ENCODE peak calls at places on chromosomes 2 and 18, in seven cellular contexts. D, O, I, R, E, X and C are unnamed samples.
A peak's percentile ranks its signal among the peaks of the same experiment; 100 is the strongest.

GRCh38 chr2:144650886-144651285 is 131.0 kb upstream of the ZEB2 start:
- DNase-seq in I (no peak), D (peak; percentile 19), R (no peak), E (no peak), X (no peak), O (no peak), C (no peak)

GRCh38 chr2:70647873-70648481 is 94.4 kb upstream of the TGFA start:
- DNase-seq in I (peak; percentile 60), E (peak; percentile 85), R (peak; percentile 72), X (peak; percentile 77), O (peak; percentile 55), D (peak; percentile 91), C (peak; percentile 30)

GRCh38 chr2:48601349-48601748 is 16.3 kb upstream of the GTF2A1L start:
- DNase-seq in X (no peak), O (peak; percentile 41), R (peak; percentile 42), D (peak; percentile 79), E (peak; percentile 59), I (no peak), C (no peak)

GRCh38 chr2:154696771-154697170 is 1.7 kb upstream of the KCNJ3 start:
- DNase-seq in I (no peak), E (no peak), O (no peak), X (no peak), R (no peak), D (no peak), C (no peak)

GRCh38 chr18:2570772-2571199 is 519 bp downstream of the METTL4 start:
- DNase-seq in I (peak; percentile 75), R (peak; percentile 63), X (peak; percentile 87), E (peak; percentile 79), D (peak; percentile 75), O (peak; percentile 55), C (peak; percentile 93)

GRCh38 chr2:106886916-106887758 is 1.2 kb upstream of the ST6GAL2 start:
- DNase-seq in D (peak; percentile 90), O (no peak), E (peak; percentile 60), I (peak; percentile 70), X (peak; percentile 68), R (peak; percentile 91), C (no peak)

GRCh38 chr2:162060522-162060921 is 13.5 kb downstream of the DPP4 start:
- DNase-seq in O (no peak), X (no peak), D (no peak), R (no peak), E (no peak), I (no peak), C (no peak)

GRCh38 chr2:96549466-96549785 is 12.9 kb downstream of the ARID5A start:
- DNase-seq in D (no peak), X (no peak), I (no peak), R (no peak), E (peak; percentile 3), O (no peak), C (peak; percentile 68)

GRCh38 chr2:222423632-222424280 is 587 bp upstream of the SGPP2 start:
- DNase-seq in I (no peak), X (no peak), R (no peak), D (peak; percentile 41), O (no peak), E (peak; percentile 37), C (no peak)
- H3K4me3 ChIP-seq in I (no peak overlapping the region), X (peak overlapping the region; percentile 70), R (peak overlapping the region; percentile 67), D (peak overlapping the region; percentile 66), O (peak overlapping the region; percentile 36), E (peak overlapping the region; percentile 41), C (no peak overlapping the region)

DNA sequence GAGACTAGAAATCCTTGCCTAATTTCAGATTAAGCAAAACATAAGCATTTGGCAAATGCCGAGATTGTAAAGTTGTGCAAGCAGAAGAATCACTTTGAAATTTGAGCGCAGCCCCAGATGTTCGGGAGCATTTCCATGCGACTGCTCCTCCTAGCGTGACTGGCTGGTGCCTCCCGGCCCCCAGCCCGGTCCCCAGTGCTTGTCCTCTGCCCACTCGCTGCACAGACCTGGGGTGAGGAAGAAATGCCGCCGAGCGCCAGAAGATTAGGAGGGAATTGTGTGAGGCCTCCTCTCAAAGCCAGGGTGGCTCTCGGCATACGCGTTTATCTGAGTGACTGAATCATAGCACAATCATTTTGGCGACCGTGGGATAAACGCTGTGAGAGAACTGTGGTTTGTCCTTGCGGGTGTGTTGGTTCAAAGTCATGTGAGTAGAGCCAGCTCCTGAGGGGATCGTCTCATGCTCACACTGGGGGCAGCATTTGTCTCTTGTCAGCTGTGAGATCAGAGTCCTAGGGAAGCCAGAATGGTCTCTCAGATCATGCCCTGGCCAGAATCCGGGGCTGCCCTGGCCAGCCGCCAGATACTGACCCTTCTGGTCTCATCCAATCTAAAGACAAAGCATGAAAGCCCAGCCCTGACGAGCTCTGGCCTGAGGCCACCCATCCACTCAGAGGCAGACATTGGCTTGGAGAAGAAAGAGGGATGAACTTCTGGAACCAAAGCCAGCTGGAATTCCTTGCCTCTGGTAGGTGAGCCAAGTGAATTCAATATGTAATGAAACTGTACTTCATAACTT is 189.3 kb downstream of the SH3RF3 start:
- DNase-seq in O (no peak), I (peak; percentile 83), R (no peak), D (no peak), E (peak; percentile 69), X (peak; percentile 94), C (peak; percentile 95)
- H3K4me3 ChIP-seq in O (no peak overlapping the region), I (no peak overlapping the region), R (no peak overlapping the region), D (no peak overlapping the region), E (no peak overlapping the region), X (no peak overlapping the region), C (no peak overlapping the region)

DNA sequence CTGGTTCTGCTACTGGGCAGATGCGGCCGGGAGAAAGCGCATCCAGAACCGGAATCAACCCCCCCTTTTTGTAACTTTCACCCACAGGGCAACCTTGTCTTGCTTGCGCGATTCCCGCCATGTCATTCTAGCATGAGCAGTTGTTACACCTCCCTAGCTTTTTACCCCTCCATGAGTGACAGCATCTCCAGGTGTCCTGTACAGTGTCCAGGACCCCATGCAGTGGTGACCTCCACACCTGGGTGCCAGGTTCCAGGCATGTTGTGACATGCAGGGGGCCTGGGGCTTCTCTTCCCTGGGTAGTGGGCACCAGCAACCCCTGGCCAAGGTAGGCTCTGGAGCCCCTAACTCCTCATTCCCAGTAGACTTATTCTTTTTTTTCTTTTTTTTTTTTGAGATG is 35.4 kb downstream of the CENPO start:
- DNase-seq in X (no peak), I (no peak), O (no peak), E (no peak), D (no peak), R (no peak), C (no peak)
- H3K4me3 ChIP-seq in X (no peak overlapping the region), I (no peak overlapping the region), O (no peak overlapping the region), E (no peak overlapping the region), D (no peak overlapping the region), R (no peak overlapping the region), C (no peak overlapping the region)

DNA sequence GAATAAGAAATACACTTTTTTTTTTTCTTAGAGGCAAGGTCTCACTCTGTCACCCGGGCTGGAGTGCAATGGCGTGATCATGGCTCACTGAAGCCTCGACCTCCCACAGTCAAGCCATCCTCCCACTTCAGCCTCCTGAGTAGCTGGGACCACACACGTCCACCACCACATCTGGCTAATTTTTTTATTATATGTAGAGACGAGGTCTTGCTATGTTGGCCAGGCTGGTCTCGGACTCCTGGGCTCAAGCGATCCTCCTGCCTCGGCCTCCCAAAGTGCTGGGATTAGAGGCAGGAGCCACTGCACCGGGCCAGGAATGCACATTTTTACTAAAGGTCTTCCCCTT is 2.4 kb downstream of the TGOLN2 start:
- DNase-seq in E (no peak), X (no peak), I (no peak), D (no peak), O (no peak), R (no peak), C (no peak)
- H3K4me3 ChIP-seq in E (peak overlapping the region; percentile 57), X (peak overlapping the region; percentile 82), I (peak overlapping the region; percentile 80), D (peak overlapping the region; percentile 98), O (no peak overlapping the region), R (peak overlapping the region; percentile 65), C (no peak overlapping the region)